ENCODE peak calls at places on chromosomes 13 and 19, in eight cellular contexts. J is lower leg skin, K is vagina, H is stomach, F is tibial nerve, W is ovary, A is IMR-90, T is thyroid gland. V is an unnamed sample.

GRCh38 chr19:12034196-12034595 is 1.3 kb downstream of the ZNF433 start:
- DNase-seq in F (no peak), T (peak), A (no peak), H (no peak), J (no peak), K (no peak), W (no peak), V (no peak)

GRCh38 chr13:36029171-36029570 is 102.0 kb downstream of the DCLK1 start:
- DNase-seq in T (no peak), W (no peak), A (peak), J (no peak), H (no peak), F (no peak), K (no peak), V (no peak)

GRCh38 chr19:40799558-40800338 is 757 bp downstream of the EGLN2 start:
- DNase-seq in K (no peak), T (peak), W (peak), J (no peak), A (no peak), H (peak), F (no peak), V (no peak)

GRCh38 chr13:25943081-25943480 is 108.7 kb downstream of the SHISA2 start:
- DNase-seq in T (no peak), K (no peak), W (no peak), J (no peak), F (no peak), A (no peak), H (no peak), V (no peak)

GRCh38 chr13:19967619-19968018 is 9.1 kb downstream of the ZMYM2 start:
- DNase-seq in J (no peak), K (no peak), H (no peak), A (no peak), F (no peak), T (no peak), W (no peak), V (no peak)

GRCh38 chr13:19185086-19185864 is 3.7 kb upstream of the TUBA3C start:
- DNase-seq in H (no peak), F (no peak), T (no peak), W (no peak), J (no peak), K (no peak), A (no peak), V (no peak)

GRCh38 chr13:106532111-106532929 is 3.1 kb downstream of the EFNB2 start:
- DNase-seq in H (no peak), F (no peak), A (peak), T (peak), K (no peak), W (no peak), J (no peak), V (no peak)

GRCh38 chr13:74132152-74132767 is 1.9 kb downstream of the KLF12 start:
- DNase-seq in T (no peak), H (no peak), W (no peak), K (no peak), F (no peak), J (no peak), A (peak), V (no peak)

GRCh38 chr19:58349590-58349989 is 3.7 kb downstream of the A1BG start:
- DNase-seq in K (no peak), H (no peak), F (no peak), W (no peak), T (no peak), A (no peak), J (no peak), V (no peak)
- H3K4me3 ChIP-seq in K (no peak), H (no peak), F (no peak), W (no peak), T (no peak), A (no peak), J (no peak), V (no peak)

DNA sequence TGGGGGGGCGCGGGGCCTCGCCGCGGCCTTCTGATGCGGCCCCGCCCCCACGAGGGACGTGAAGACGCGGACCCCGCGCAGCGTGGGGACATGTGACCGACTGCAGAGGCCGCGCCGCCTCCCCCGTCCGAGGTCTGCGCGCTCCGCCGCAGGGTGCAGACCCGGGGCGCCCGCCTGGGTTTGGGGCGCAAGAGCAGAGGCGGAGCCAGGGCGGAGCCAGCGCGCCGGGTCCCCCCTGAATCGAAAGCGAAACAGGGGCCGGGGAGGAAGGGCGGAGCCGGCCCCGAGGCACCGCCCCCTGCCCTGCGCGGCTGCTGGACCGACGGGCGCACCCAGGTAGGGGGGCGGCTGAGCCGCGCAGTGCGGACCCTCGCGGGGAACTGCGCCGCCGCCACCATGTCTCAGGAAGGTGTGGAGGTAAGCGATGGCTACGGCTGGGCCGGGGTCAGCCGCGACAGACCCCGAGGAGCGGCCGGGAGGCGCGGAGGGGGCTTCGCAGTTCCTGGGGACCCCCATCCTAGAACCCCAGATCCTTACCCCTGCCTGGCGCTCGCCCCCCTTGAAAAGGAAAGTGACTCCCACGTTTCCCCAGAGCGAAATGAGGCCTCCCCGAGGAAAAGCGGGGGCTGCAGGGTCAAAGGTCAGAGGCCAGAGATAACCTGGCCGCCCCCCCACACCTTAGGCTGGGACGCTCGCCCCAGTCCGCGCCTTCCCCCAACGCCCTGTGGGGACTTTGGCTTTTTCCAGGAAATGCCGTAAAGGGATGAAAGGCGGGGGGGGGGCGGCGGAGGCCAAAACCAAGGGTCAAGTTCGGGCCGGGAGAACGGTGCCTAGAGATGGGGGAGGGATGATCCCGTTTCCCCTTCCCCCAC is at the start of gene SHFL:
- DNase-seq in W (peak), K (no peak), F (peak), A (peak), J (no peak), T (peak), H (peak), V (no peak)
- TF ChIP-seq POLR2A in W (no peak), K (peak), F (no peak), A (peak), J (no peak), T (peak), H (no peak), V (no peak)

GRCh38 chr13:97367427-97367826 is 66.5 kb upstream of the RAP2A start:
- DNase-seq in J (no peak), A (peak), W (no peak), K (no peak), F (no peak), H (no peak), T (peak), V (peak)
- H3K4me3 ChIP-seq in J (no peak), A (no peak), W (no peak), K (no peak), F (no peak), H (no peak), T (no peak), V (no peak)

DNA sequence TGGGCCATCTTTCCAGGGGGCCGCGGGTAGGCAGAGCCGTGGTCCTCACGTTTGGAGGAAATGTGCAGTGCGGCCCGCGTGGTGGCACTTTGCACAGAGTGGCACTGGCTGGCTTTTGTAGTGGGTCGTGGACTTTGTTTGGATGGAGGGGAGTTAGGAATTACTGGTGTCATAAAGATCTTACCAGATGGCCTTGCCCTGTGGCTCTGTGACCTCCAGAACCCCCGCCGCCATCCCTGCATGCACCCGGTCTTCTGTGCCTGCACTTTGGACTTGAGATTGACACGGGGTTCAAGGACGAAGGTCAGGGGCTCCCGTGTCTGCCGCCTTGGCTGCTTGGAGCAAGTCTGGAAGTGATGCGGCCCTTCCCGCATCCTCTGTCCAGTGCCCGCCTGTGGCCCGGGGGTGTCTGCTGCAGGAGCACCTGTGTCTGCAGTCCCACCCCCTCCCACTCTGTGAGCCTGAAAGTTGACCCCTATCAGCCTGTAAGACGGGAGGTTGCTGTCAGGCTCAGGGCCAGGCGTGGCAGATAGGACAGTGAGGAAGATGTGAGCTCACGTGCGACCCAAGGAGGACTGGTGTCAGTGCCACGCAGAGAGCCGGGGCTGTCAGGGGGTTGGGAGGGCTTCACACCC is 2.2 kb downstream of the GNA11 start:
- DNase-seq in W (no peak), H (no peak), T (no peak), K (no peak), A (no peak), J (no peak), F (no peak), V (no peak)
- TF ChIP-seq POLR2A in W (no peak), H (no peak), T (no peak), K (no peak), A (no peak), J (no peak), F (no peak), V (no peak)

GRCh38 chr13:31322702-31323101 is 122.9 kb downstream of the B3GLCT start:
- DNase-seq in F (no peak), W (no peak), H (no peak), A (no peak), J (no peak), K (no peak), T (no peak), V (no peak)
- H3K4me3 ChIP-seq in F (no peak), W (no peak), H (no peak), A (no peak), J (no peak), K (no peak), T (no peak), V (no peak)

DNA sequence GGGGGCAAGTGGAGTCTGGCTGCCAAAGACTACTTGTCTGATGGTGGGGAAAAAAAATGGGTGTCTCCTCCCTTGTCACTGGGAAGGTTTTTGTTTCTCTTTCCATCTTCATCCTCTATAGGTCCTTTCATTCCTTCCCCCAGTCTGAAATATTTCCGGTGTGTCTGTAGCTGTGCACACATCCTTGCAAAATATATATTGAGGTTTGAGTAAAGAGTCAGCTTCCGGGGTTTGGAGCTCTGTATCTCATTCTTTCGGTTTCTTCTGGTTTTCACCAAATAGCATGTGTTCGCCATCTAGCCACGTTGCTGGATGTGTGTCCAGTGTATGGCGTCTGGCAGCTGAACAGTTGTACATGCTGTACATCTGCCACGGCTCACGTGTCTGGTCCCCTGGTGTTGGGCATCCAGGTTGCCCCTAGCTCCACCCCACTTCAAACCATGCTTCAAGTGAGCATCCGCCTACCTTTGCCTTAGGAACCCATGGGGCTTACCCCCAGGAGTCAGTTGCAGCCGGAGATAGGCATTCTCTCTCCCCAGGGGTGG is 142.2 kb downstream of the SIPA1L3 start:
- DNase-seq in K (no peak), W (no peak), J (no peak), A (no peak), F (no peak), T (no peak), H (peak), V (no peak)
- TF ChIP-seq POLR2A in K (no peak), W (no peak), J (no peak), A (no peak), F (no peak), T (no peak), H (no peak), V (no peak)

GRCh38 chr19:1882089-1882785 is 3.1 kb downstream of the ABHD17A start:
- DNase-seq in T (no peak), W (no peak), H (no peak), A (no peak), J (no peak), F (no peak), K (peak), V (no peak)
- H3K4me3 ChIP-seq in T (no peak), W (no peak), H (peak), A (no peak), J (no peak), F (peak), K (peak), V (peak)

GRCh38 chr19:27796073-27796472 is 1416.9 kb downstream of the UQCRFS1 start:
- DNase-seq in A (no peak), F (no peak), W (no peak), H (no peak), J (no peak), T (no peak), K (no peak), V (no peak)
- TF ChIP-seq POLR2A in A (no peak), F (no peak), W (no peak), H (no peak), J (no peak), T (no peak), K (no peak), V (no peak)

GRCh38 chr19:18494267-18494607 is 27.6 kb downstream of the ELL start:
- DNase-seq in F (no peak), A (peak), K (no peak), W (peak), T (no peak), J (no peak), H (no peak), V (no peak)

GRCh38 chr19:18495204-18495911 is 26.5 kb downstream of the ELL start:
- DNase-seq in K (no peak), J (no peak), A (no peak), F (no peak), T (no peak), W (no peak), H (no peak), V (no peak)

GRCh38 chr19:18496167-18496979 is 25.5 kb downstream of the ELL start:
- DNase-seq in W (no peak), A (peak), T (peak), K (no peak), J (no peak), H (peak), F (no peak), V (no peak)

GRCh38 chr19:18499055-18499775 is 22.7 kb downstream of the ELL start:
- DNase-seq in F (no peak), K (no peak), W (no peak), J (no peak), T (no peak), A (no peak), H (no peak), V (no peak)

GRCh38 chr19:18496980-18497256 is 25.0 kb downstream of the ELL start:
- DNase-seq in J (no peak), T (no peak), A (no peak), W (no peak), F (no peak), K (no peak), H (no peak), V (no peak)
- H3K4me3 ChIP-seq in J (no peak), T (no peak), A (no peak), W (no peak), F (no peak), K (no peak), H (no peak), V (no peak)

DNA sequence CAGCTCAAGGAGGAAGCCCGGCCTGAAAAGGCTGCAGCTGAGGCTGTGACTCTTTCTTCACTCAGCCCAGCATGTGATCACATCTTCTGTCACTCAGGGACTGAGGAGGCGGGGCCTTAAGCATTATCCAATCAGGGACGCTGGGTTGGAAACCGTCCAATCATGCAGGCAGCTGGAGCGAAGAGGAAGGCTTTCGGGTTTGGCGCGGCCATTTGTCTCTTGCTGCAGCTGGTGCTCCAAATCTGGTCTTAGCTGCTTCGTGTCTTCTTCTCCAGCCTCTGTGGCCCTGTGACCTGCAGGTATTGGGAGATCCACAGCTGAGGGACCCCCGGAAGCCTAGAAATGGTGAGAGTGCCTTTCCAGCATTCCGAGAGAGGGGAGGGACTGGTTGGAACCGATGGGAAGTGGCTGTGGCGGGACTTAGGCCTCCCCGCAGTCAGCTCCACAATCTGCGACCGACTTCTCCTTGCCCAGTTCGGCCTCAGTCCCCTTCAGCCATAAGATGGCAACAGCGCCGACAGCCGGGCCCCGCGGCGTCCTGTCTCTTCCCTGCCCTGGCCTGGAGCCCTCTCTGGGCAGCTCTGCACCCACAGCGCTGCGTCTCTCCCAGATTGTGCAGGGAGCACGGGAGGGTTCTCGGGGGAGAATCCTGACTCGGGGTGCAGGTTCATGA is at the start of gene ZNF90:
- DNase-seq in T (peak), K (no peak), J (peak), H (peak), F (peak), W (peak), A (peak), V (peak)
- TF ChIP-seq POLR2A in T (peak), K (no peak), J (no peak), H (no peak), F (no peak), W (no peak), A (no peak), V (no peak)

V was measured in gastrocnemius medialis.